ENCODE peak calls at places on chromosomes 2 and 18, in nine cellular contexts. V is psoas muscle, H is epithelial cell of esophagus, P is heart left ventricle, B is foreskin fibroblast, L is cardiac fibroblast, R is A549, U is astrocyte of the spinal cord, Z is suprapubic skin. E is an unnamed sample.

GRCh38 chr2:102037681-102038080 is 45.9 kb downstream of the IL1R2 start:
- DNase-seq in P (no peak), L (peak), B (no peak), U (peak), Z (no peak), H (no peak), R (no peak), V (no peak), E (no peak)

GRCh38 chr2:202149155-202149762 is 76.2 kb downstream of the KIAA2012 start:
- DNase-seq in L (peak), U (peak), H (peak), Z (peak), R (no peak), V (no peak), B (no peak), P (peak), E (peak)

GRCh38 chr2:168671932-168672331 is 130.5 kb upstream of the NOSTRIN start:
- DNase-seq in L (no peak), V (no peak), Z (no peak), R (no peak), U (peak), H (peak), P (no peak), B (peak), E (no peak)

GRCh38 chr2:236588932-236589331 is 19.3 kb downstream of the ACKR3 start:
- DNase-seq in H (no peak), U (no peak), R (no peak), Z (no peak), P (no peak), L (no peak), B (no peak), V (no peak), E (no peak)

GRCh38 chr18:1663879-1664705 is 759.4 kb downstream of the ADCYAP1 start:
- DNase-seq in H (peak), P (peak), R (peak), U (peak), V (peak), B (no peak), L (peak), Z (no peak), E (peak)

GRCh38 chr2:39851251-39851650 is 72.2 kb upstream of the THUMPD2 start:
- DNase-seq in U (no peak), L (no peak), Z (no peak), H (no peak), R (no peak), P (no peak), V (no peak), B (no peak), E (no peak)

GRCh38 chr2:31324000-31324633 is 90.2 kb downstream of the EHD3 start:
- DNase-seq in R (no peak), H (peak), U (no peak), L (no peak), B (no peak), Z (no peak), P (no peak), V (no peak), E (no peak)

GRCh38 chr2:139790807-139791206 is 1010.6 kb upstream of the NXPH2 start:
- DNase-seq in Z (no peak), H (peak), P (no peak), B (no peak), R (peak), V (no peak), U (peak), L (peak), E (no peak)

GRCh38 chr18:76592981-76593381 is 97.9 kb upstream of the ZNF516 start:
- DNase-seq in U (no peak), R (no peak), L (peak), Z (no peak), V (no peak), H (peak), P (no peak), B (no peak), E (no peak)

GRCh38 chr2:160351978-160352377 is 141.6 kb downstream of the RBMS1 start:
- DNase-seq in Z (no peak), L (peak), V (no peak), R (peak), P (no peak), U (peak), H (peak), B (no peak), E (no peak)

GRCh38 chr2:23452853-23453420 is 68.0 kb downstream of the KLHL29 start:
- DNase-seq in H (no peak), Z (no peak), B (no peak), V (no peak), P (no peak), U (peak), L (peak), R (no peak), E (no peak)

GRCh38 chr2:174768557-174768956 is 4.3 kb upstream of the CHRNA1 start:
- DNase-seq in B (no peak), Z (no peak), H (no peak), L (no peak), P (no peak), R (no peak), V (no peak), U (no peak), E (no peak)

GRCh38 chr2:237320801-237321563 is 93.0 kb downstream of the COL6A3 start:
- DNase-seq in R (no peak), V (peak), H (no peak), B (no peak), Z (peak), U (no peak), L (peak), P (peak), E (no peak)

GRCh38 chr18:22913861-22914260 is 19.3 kb upstream of the RBBP8 start:
- DNase-seq in P (no peak), U (no peak), V (no peak), Z (no peak), B (no peak), R (no peak), L (no peak), H (peak), E (peak)

GRCh38 chr2:235116885-235117492 is 165.2 kb downstream of the SH3BP4 start:
- DNase-seq in L (peak), U (peak), Z (no peak), H (peak), B (no peak), R (peak), V (no peak), P (no peak), E (no peak)

GRCh38 chr18:34787931-34788532 is 77.9 kb downstream of the DTNA start:
- DNase-seq in U (peak), B (peak), R (peak), H (peak), Z (no peak), P (no peak), L (peak), V (no peak), E (no peak)

GRCh38 chr2:136008205-136008865 is 22.9 kb upstream of the DARS1 start:
- DNase-seq in V (peak), U (no peak), Z (no peak), L (no peak), H (no peak), B (no peak), P (peak), R (no peak), E (peak)

GRCh38 chr2:208488668-208489564 is 82.3 kb downstream of the PTH2R start:
- DNase-seq in L (no peak), Z (no peak), B (no peak), H (no peak), R (no peak), U (no peak), P (no peak), V (no peak), E (no peak)

GRCh38 chr2:73291093-73291460 is 2.3 kb downstream of the EGR4 start:
- DNase-seq in R (peak), V (peak), H (peak), P (no peak), B (peak), L (peak), U (peak), Z (no peak), E (peak)

GRCh38 chr2:183000846-183001245 is 37.4 kb downstream of the NCKAP1 start:
- DNase-seq in B (no peak), L (no peak), U (no peak), V (no peak), P (no peak), R (no peak), Z (no peak), H (no peak), E (no peak)

GRCh38 chr18:43563780-43564179 is 286.5 kb upstream of the SYT4 start:
- DNase-seq in H (peak), Z (no peak), V (no peak), L (peak), U (peak), B (peak), P (no peak), R (peak), E (no peak)

GRCh38 chr2:44016282-44016681 is 20.5 kb upstream of the LRPPRC start:
- DNase-seq in H (peak), R (peak), V (no peak), Z (no peak), U (peak), L (peak), P (peak), B (peak), E (no peak)

GRCh38 chr2:230575640-230576324 is 136.9 kb upstream of the CAB39 start:
- DNase-seq in R (no peak), P (no peak), H (no peak), U (no peak), V (no peak), B (no peak), L (no peak), Z (no peak), E (no peak)

GRCh38 chr2:239855863-239856587 is 169.1 kb downstream of the NDUFA10 start:
- DNase-seq in H (no peak), R (no peak), Z (no peak), L (no peak), B (no peak), U (no peak), P (no peak), V (peak), E (no peak)

GRCh38 chr18:58911766-58912165 is 47.1 kb downstream of the ZNF532 start:
- DNase-seq in Z (no peak), B (no peak), V (no peak), P (no peak), U (peak), R (peak), L (peak), H (no peak), E (no peak)
- H3K4me3 ChIP-seq in Z (no peak), B (no peak), V (peak), P (no peak), U (no peak), R (no peak), L (no peak), H (no peak), E (no peak)

GRCh38 chr2:144477943-144478283 is 42.0 kb downstream of the ZEB2 start:
- DNase-seq in H (no peak), R (no peak), V (no peak), P (no peak), B (no peak), Z (no peak), L (no peak), U (no peak), E (no peak)
- H3K4me3 ChIP-seq in H (no peak), R (no peak), V (no peak), P (peak), B (no peak), Z (no peak), L (no peak), U (no peak), E (no peak)

GRCh38 chr18:8367217-8367988 is 241.8 kb upstream of the RAB12 start:
- DNase-seq in Z (no peak), L (peak), B (no peak), H (peak), R (peak), P (peak), V (peak), U (peak), E (peak)
- H3K4me3 ChIP-seq in Z (peak), L (peak), B (peak), H (no peak), R (peak), P (peak), V (peak), U (peak), E (peak)

DNA sequence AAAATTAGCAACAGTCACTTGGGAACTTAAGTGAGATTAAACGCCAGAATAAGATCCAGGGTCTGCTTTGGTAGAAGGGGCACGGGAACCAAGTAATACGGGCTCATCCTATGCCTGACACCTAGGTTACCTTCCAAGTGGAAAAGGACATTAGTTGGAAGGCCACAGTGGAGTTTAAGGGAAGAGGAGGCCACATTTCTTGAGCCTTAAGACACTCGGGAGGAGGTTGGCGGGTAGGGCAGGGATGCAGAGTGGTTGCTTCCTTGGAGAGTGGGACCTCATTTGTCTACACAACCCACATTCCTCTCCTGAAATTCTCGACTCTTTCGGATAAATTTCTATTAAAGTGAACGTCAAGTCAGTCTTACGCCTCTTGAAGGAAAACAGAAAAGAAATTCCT is 510 bp upstream of the DNAH6 start:
- DNase-seq in P (no peak), U (no peak), V (no peak), R (no peak), Z (no peak), B (no peak), L (no peak), H (no peak), E (no peak)
- H3K4me3 ChIP-seq in P (peak), U (peak), V (peak), R (peak), Z (peak), B (peak), L (peak), H (peak), E (peak)

GRCh38 chr18:8821531-8821930 is 116.2 kb downstream of the MTCL1 start:
- DNase-seq in P (no peak), R (no peak), U (no peak), L (no peak), V (no peak), Z (no peak), B (no peak), H (no peak), E (no peak)

GRCh38 chr18:8823530-8823929 is 118.2 kb downstream of the MTCL1 start:
- DNase-seq in Z (no peak), V (no peak), R (no peak), U (no peak), H (no peak), L (no peak), P (no peak), B (no peak), E (no peak)

GRCh38 chr18:8818982-8819381 is 113.6 kb downstream of the MTCL1 start:
- DNase-seq in V (no peak), P (no peak), U (no peak), L (no peak), B (no peak), R (no peak), Z (no peak), H (no peak), E (no peak)

GRCh38 chr18:8822643-8823042 is 117.3 kb downstream of the MTCL1 start:
- DNase-seq in U (no peak), H (no peak), B (no peak), R (no peak), P (no peak), V (no peak), L (no peak), Z (no peak), E (no peak)

GRCh38 chr18:8820701-8821465 is 115.5 kb downstream of the MTCL1 start:
- DNase-seq in V (no peak), R (no peak), H (no peak), Z (no peak), P (no peak), L (no peak), B (no peak), U (no peak), E (no peak)
- H3K4me3 ChIP-seq in V (no peak), R (no peak), H (no peak), Z (no peak), P (no peak), L (no peak), B (no peak), U (no peak), E (no peak)

GRCh38 chr2:9596621-9597311 is 34.0 kb downstream of the YWHAQ start:
- DNase-seq in V (no peak), U (no peak), H (no peak), B (no peak), Z (no peak), L (no peak), R (no peak), P (no peak), E (no peak)

GRCh38 chr2:9601397-9601796 is 29.4 kb downstream of the YWHAQ start:
- DNase-seq in V (no peak), B (no peak), P (no peak), U (no peak), H (no peak), L (no peak), R (no peak), Z (no peak), E (no peak)

GRCh38 chr2:9602412-9602811 is 28.4 kb downstream of the YWHAQ start:
- DNase-seq in P (no peak), B (no peak), U (no peak), L (no peak), R (no peak), H (no peak), V (no peak), Z (no peak), E (no peak)

GRCh38 chr2:9595746-9596145 is 35.1 kb downstream of the YWHAQ start:
- DNase-seq in U (no peak), R (no peak), H (no peak), P (no peak), Z (no peak), L (no peak), B (no peak), V (no peak), E (no peak)

GRCh38 chr2:9599430-9599829 is 31.4 kb downstream of the YWHAQ start:
- DNase-seq in B (no peak), U (no peak), Z (no peak), P (no peak), V (no peak), L (no peak), R (no peak), H (no peak), E (no peak)
- H3K4me3 ChIP-seq in B (no peak), U (no peak), Z (no peak), P (no peak), V (no peak), L (no peak), R (no peak), H (no peak), E (no peak)

DNA sequence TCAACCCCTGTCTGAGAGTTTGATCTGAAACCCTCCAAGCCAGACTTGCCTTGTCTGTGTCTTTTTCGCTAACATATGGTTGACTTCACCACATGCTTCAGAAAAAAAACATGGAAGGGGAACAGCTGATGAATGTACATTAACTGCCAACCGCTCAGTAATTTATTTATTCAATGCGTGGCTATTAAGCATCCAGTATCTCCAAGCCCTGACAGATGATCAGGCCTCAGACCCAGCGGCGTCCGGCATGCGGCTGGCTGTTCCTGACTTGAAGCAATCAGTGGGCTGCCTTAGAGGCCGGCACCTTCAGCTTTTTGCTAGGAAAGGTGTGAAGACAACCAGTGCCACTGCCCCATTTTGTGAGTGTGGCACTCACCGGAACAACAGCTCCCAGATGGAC is 62.3 kb downstream of the NGEF start:
- DNase-seq in R (no peak), Z (no peak), V (no peak), H (no peak), U (no peak), B (no peak), P (no peak), L (no peak), E (no peak)
- H3K4me3 ChIP-seq in R (no peak), Z (no peak), V (no peak), H (no peak), U (no peak), B (no peak), P (no peak), L (no peak), E (no peak)

GRCh38 chr18:13219012-13219396 is 444 bp downstream of the LDLRAD4 start:
- DNase-seq in B (no peak), H (no peak), R (no peak), V (no peak), Z (no peak), U (no peak), P (no peak), L (no peak), E (no peak)
- H3K4me3 ChIP-seq in B (no peak), H (no peak), R (peak), V (peak), Z (peak), U (no peak), P (peak), L (no peak), E (peak)

GRCh38 chr2:46643493-46643892 is 164.1 kb downstream of the TMEM247 start:
- DNase-seq in V (no peak), L (no peak), Z (no peak), H (no peak), R (peak), P (no peak), B (no peak), U (no peak), E (no peak)

GRCh38 chr2:46647041-46647440 is 167.7 kb downstream of the TMEM247 start:
- DNase-seq in L (no peak), U (no peak), P (no peak), Z (no peak), R (no peak), H (peak), V (no peak), B (no peak), E (no peak)

GRCh38 chr2:46643951-46644350 is 164.6 kb downstream of the TMEM247 start:
- DNase-seq in R (no peak), H (peak), P (no peak), L (no peak), B (no peak), V (no peak), Z (no peak), U (peak), E (no peak)

GRCh38 chr2:46645681-46646162 is 166.4 kb downstream of the TMEM247 start:
- DNase-seq in B (peak), U (peak), L (peak), P (peak), V (no peak), H (peak), R (peak), Z (no peak), E (peak)

GRCh38 chr2:46644690-46645385 is 165.5 kb downstream of the TMEM247 start:
- DNase-seq in L (peak), R (peak), U (no peak), V (no peak), Z (no peak), B (peak), P (no peak), H (peak), E (no peak)
- H3K4me3 ChIP-seq in L (no peak), R (no peak), U (no peak), V (no peak), Z (no peak), B (no peak), P (no peak), H (no peak), E (no peak)

DNA sequence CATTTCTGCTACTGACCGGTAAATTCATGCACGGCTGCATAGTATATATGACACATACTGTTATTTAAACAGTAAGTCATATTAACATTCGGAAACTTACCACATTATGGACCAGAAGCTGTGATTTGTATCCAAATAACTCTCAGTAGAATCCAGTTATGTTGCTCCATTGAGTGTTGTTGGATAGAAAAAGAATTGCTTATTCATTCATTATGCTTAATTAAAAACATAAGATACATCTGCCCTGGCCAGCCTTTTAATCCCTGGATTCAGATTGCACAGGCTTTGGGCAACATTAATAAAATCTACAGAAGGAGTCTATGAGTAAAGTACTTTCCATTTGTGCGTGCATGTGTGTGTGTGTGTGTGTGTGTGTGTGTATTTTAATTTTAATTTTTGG is 111.3 kb downstream of the CPS1 start:
- DNase-seq in Z (no peak), L (no peak), R (no peak), P (no peak), U (no peak), V (no peak), H (no peak), B (peak), E (no peak)
- H3K4me3 ChIP-seq in Z (no peak), L (no peak), R (no peak), P (no peak), U (no peak), V (no peak), H (no peak), B (no peak), E (no peak)